ENCODE peak calls at places on chromosomes 4 and X, in eight cellular contexts. One of them, this sample, is unnamed.

GRCh38 chr4:115292320-115293092 is 179.1 kb upstream of the NDST4 start:
- DNase-seq in upper lobe of right lung: no peak
- DNase-seq in IMR-90: no peak
- DNase-seq in CD8-positive, alpha-beta memory T cell: no peak
- DNase-seq in effector memory CD4-positive, alpha-beta T cell: no peak
- DNase-seq in small intestine: no peak
- DNase-seq in transverse colon: no peak
- DNase-seq in breast epithelium: no peak
- DNase-seq in this sample: no peak

GRCh38 chr4:127244515-127244914 is 388.2 kb upstream of the INTU start:
- DNase-seq in upper lobe of right lung: no peak
- DNase-seq in IMR-90: no peak
- DNase-seq in CD8-positive, alpha-beta memory T cell: no peak
- DNase-seq in effector memory CD4-positive, alpha-beta T cell: no peak
- DNase-seq in small intestine: no peak
- DNase-seq in transverse colon: no peak
- DNase-seq in breast epithelium: no peak
- DNase-seq in this sample: no peak

GRCh38 chr4:181330654-181331595 is 912.3 kb upstream of the TENM3 start:
- DNase-seq in upper lobe of right lung: no peak
- DNase-seq in IMR-90: no peak
- DNase-seq in CD8-positive, alpha-beta memory T cell: no peak
- DNase-seq in effector memory CD4-positive, alpha-beta T cell: no peak
- DNase-seq in small intestine: no peak
- DNase-seq in transverse colon: no peak
- DNase-seq in breast epithelium: no peak
- DNase-seq in this sample: no peak

GRCh38 chrX:110146521-110146920 is 143.6 kb downstream of the TMEM164 start:
- DNase-seq in upper lobe of right lung: no peak
- DNase-seq in IMR-90: peak
- DNase-seq in CD8-positive, alpha-beta memory T cell: no peak
- DNase-seq in effector memory CD4-positive, alpha-beta T cell: peak
- DNase-seq in small intestine: peak
- DNase-seq in transverse colon: peak
- DNase-seq in breast epithelium: no peak
- DNase-seq in this sample: no peak

GRCh38 chrX:108468486-108468885 is 28.8 kb downstream of the COL4A5 start:
- DNase-seq in upper lobe of right lung: no peak
- DNase-seq in IMR-90: peak
- DNase-seq in CD8-positive, alpha-beta memory T cell: no peak
- DNase-seq in effector memory CD4-positive, alpha-beta T cell: no peak
- DNase-seq in small intestine: no peak
- DNase-seq in transverse colon: no peak
- DNase-seq in breast epithelium: no peak
- DNase-seq in this sample: no peak

GRCh38 chrX:47232803-47233332 is at the start of gene USP11:
- DNase-seq in upper lobe of right lung: peak
- DNase-seq in IMR-90: peak
- DNase-seq in CD8-positive, alpha-beta memory T cell: peak
- DNase-seq in effector memory CD4-positive, alpha-beta T cell: peak
- DNase-seq in small intestine: peak
- DNase-seq in transverse colon: peak
- DNase-seq in breast epithelium: peak
- DNase-seq in this sample: no peak

GRCh38 chrX:69028761-69029120 is 136.5 kb downstream of the PJA1 start:
- DNase-seq in upper lobe of right lung: no peak
- DNase-seq in IMR-90: no peak
- DNase-seq in CD8-positive, alpha-beta memory T cell: no peak
- DNase-seq in effector memory CD4-positive, alpha-beta T cell: no peak
- DNase-seq in small intestine: no peak
- DNase-seq in transverse colon: no peak
- DNase-seq in breast epithelium: no peak
- DNase-seq in this sample: no peak

GRCh38 chr4:3856604-3857204 is 90.5 kb downstream of the ADRA2C start:
- DNase-seq in upper lobe of right lung: no peak
- DNase-seq in IMR-90: no peak
- DNase-seq in CD8-positive, alpha-beta memory T cell: no peak
- DNase-seq in effector memory CD4-positive, alpha-beta T cell: no peak
- DNase-seq in small intestine: no peak
- DNase-seq in transverse colon: no peak
- DNase-seq in breast epithelium: no peak
- DNase-seq in this sample: no peak

GRCh38 chr4:2893772-2894171 is 50.1 kb downstream of the ADD1 start:
- DNase-seq in upper lobe of right lung: no peak
- DNase-seq in IMR-90: no peak
- DNase-seq in CD8-positive, alpha-beta memory T cell: no peak
- DNase-seq in effector memory CD4-positive, alpha-beta T cell: no peak
- DNase-seq in small intestine: no peak
- DNase-seq in transverse colon: no peak
- DNase-seq in breast epithelium: no peak
- DNase-seq in this sample: no peak

GRCh38 chr4:15504041-15504440 is 34.4 kb downstream of the CC2D2A start:
- DNase-seq in upper lobe of right lung: no peak
- DNase-seq in IMR-90: peak
- DNase-seq in CD8-positive, alpha-beta memory T cell: no peak
- DNase-seq in effector memory CD4-positive, alpha-beta T cell: no peak
- DNase-seq in small intestine: no peak
- DNase-seq in transverse colon: no peak
- DNase-seq in breast epithelium: no peak
- DNase-seq in this sample: no peak

GRCh38 chr4:140236649-140237160 is 82.7 kb upstream of the MAML3 start:
- DNase-seq in upper lobe of right lung: no peak
- DNase-seq in IMR-90: peak
- DNase-seq in CD8-positive, alpha-beta memory T cell: no peak
- DNase-seq in effector memory CD4-positive, alpha-beta T cell: no peak
- DNase-seq in small intestine: no peak
- DNase-seq in transverse colon: no peak
- DNase-seq in breast epithelium: no peak
- DNase-seq in this sample: no peak

GRCh38 chr4:46277165-46277951 is 112.6 kb downstream of the GABRA2 start:
- DNase-seq in upper lobe of right lung: no peak
- DNase-seq in IMR-90: no peak
- DNase-seq in CD8-positive, alpha-beta memory T cell: no peak
- DNase-seq in effector memory CD4-positive, alpha-beta T cell: no peak
- DNase-seq in small intestine: no peak
- DNase-seq in transverse colon: no peak
- DNase-seq in breast epithelium: no peak
- DNase-seq in this sample: no peak

GRCh38 chr4:52142816-52143215 is 91.7 kb downstream of the SPATA18 start:
- DNase-seq in upper lobe of right lung: no peak
- DNase-seq in IMR-90: no peak
- DNase-seq in CD8-positive, alpha-beta memory T cell: no peak
- DNase-seq in effector memory CD4-positive, alpha-beta T cell: no peak
- DNase-seq in small intestine: no peak
- DNase-seq in transverse colon: no peak
- DNase-seq in breast epithelium: no peak
- DNase-seq in this sample: no peak

GRCh38 chr4:80788798-80789197 is 241.7 kb upstream of the BMP3 start:
- DNase-seq in upper lobe of right lung: no peak
- DNase-seq in IMR-90: peak
- DNase-seq in CD8-positive, alpha-beta memory T cell: no peak
- DNase-seq in effector memory CD4-positive, alpha-beta T cell: no peak
- DNase-seq in small intestine: peak
- DNase-seq in transverse colon: no peak
- DNase-seq in breast epithelium: no peak
- DNase-seq in this sample: no peak

GRCh38 chr4:94577136-94577535 is 125.4 kb downstream of the PDLIM5 start:
- DNase-seq in upper lobe of right lung: no peak
- DNase-seq in IMR-90: peak
- DNase-seq in CD8-positive, alpha-beta memory T cell: no peak
- DNase-seq in effector memory CD4-positive, alpha-beta T cell: no peak
- DNase-seq in small intestine: no peak
- DNase-seq in transverse colon: peak
- DNase-seq in breast epithelium: peak
- DNase-seq in this sample: no peak

GRCh38 chrX:79270401-79270800 is 96.7 kb downstream of the ITM2A start:
- DNase-seq in upper lobe of right lung: no peak
- DNase-seq in IMR-90: no peak
- DNase-seq in CD8-positive, alpha-beta memory T cell: peak
- DNase-seq in effector memory CD4-positive, alpha-beta T cell: peak
- DNase-seq in small intestine: peak
- DNase-seq in transverse colon: peak
- DNase-seq in breast epithelium: no peak
- DNase-seq in this sample: no peak

GRCh38 chr4:65538571-65538970 is 131.7 kb downstream of the EPHA5 start:
- DNase-seq in upper lobe of right lung: no peak
- DNase-seq in IMR-90: peak
- DNase-seq in CD8-positive, alpha-beta memory T cell: no peak
- DNase-seq in effector memory CD4-positive, alpha-beta T cell: no peak
- DNase-seq in small intestine: no peak
- DNase-seq in transverse colon: no peak
- DNase-seq in breast epithelium: no peak
- DNase-seq in this sample: no peak
- H3K27ac ChIP-seq in upper lobe of right lung: no peak
- H3K27ac ChIP-seq in IMR-90: no peak
- H3K27ac ChIP-seq in CD8-positive, alpha-beta memory T cell: no peak
- H3K27ac ChIP-seq in effector memory CD4-positive, alpha-beta T cell: no peak
- H3K27ac ChIP-seq in small intestine: no peak
- H3K27ac ChIP-seq in transverse colon: no peak
- H3K27ac ChIP-seq in breast epithelium: no peak
- H3K27ac ChIP-seq in this sample: no peak

DNA sequence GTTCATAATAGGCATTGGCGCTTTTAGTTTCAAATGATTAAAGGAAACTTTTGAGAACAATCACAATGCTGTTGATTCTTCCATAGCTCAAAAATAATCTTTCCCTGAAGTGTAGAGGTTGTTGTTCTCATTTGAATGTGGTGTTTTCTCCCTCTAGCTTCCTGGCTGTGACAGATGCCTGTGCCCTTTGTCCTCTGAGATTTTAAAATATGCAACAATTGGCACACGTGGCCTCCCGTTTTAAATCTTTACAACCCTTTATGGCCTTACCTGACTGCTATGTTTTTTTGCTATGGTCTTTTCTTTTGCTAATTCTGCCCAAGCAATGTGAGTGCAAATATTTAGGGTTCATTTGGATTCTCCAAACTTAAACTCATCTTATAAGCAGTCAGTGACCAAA is 22.9 kb upstream of the CASK start:
- DNase-seq in upper lobe of right lung: no peak
- DNase-seq in IMR-90: no peak
- DNase-seq in CD8-positive, alpha-beta memory T cell: no peak
- DNase-seq in effector memory CD4-positive, alpha-beta T cell: no peak
- DNase-seq in small intestine: peak
- DNase-seq in transverse colon: peak
- DNase-seq in breast epithelium: no peak
- DNase-seq in this sample: no peak
- H3K27ac ChIP-seq in upper lobe of right lung: no peak
- H3K27ac ChIP-seq in IMR-90: no peak
- H3K27ac ChIP-seq in CD8-positive, alpha-beta memory T cell: no peak
- H3K27ac ChIP-seq in effector memory CD4-positive, alpha-beta T cell: no peak
- H3K27ac ChIP-seq in small intestine: no peak
- H3K27ac ChIP-seq in transverse colon: peak
- H3K27ac ChIP-seq in breast epithelium: no peak
- H3K27ac ChIP-seq in this sample: no peak

GRCh38 chr4:148814030-148814429 is 371.8 kb upstream of the NR3C2 start:
- DNase-seq in upper lobe of right lung: no peak
- DNase-seq in IMR-90: no peak
- DNase-seq in CD8-positive, alpha-beta memory T cell: no peak
- DNase-seq in effector memory CD4-positive, alpha-beta T cell: no peak
- DNase-seq in small intestine: peak
- DNase-seq in transverse colon: no peak
- DNase-seq in breast epithelium: peak
- DNase-seq in this sample: peak

GRCh38 chr4:148808416-148808815 is 366.2 kb upstream of the NR3C2 start:
- DNase-seq in upper lobe of right lung: no peak
- DNase-seq in IMR-90: peak
- DNase-seq in CD8-positive, alpha-beta memory T cell: no peak
- DNase-seq in effector memory CD4-positive, alpha-beta T cell: no peak
- DNase-seq in small intestine: no peak
- DNase-seq in transverse colon: no peak
- DNase-seq in breast epithelium: no peak
- DNase-seq in this sample: no peak

GRCh38 chr4:148813289-148813688 is 371.1 kb upstream of the NR3C2 start:
- DNase-seq in upper lobe of right lung: no peak
- DNase-seq in IMR-90: no peak
- DNase-seq in CD8-positive, alpha-beta memory T cell: no peak
- DNase-seq in effector memory CD4-positive, alpha-beta T cell: no peak
- DNase-seq in small intestine: no peak
- DNase-seq in transverse colon: no peak
- DNase-seq in breast epithelium: no peak
- DNase-seq in this sample: no peak

DNA sequence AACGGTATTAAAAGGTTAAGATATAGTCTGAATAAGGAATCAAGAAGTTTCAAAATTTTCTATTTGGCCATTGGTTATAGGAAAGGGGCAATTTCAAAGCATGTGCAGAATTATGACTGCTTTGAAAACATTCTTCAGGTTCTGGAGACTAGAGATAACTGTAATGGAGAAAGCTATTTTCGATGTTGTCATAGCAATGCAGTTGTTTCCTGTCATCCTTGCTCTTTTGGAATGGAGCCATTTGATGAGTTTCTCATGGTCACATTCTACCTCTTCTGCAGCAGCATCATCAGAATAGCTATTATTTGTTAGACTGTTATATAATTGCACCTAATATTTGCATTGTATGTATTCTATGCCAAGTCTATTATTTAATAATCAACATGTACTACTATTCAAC is 368.2 kb upstream of the NR3C2 start:
- DNase-seq in upper lobe of right lung: no peak
- DNase-seq in IMR-90: no peak
- DNase-seq in CD8-positive, alpha-beta memory T cell: no peak
- DNase-seq in effector memory CD4-positive, alpha-beta T cell: no peak
- DNase-seq in small intestine: no peak
- DNase-seq in transverse colon: no peak
- DNase-seq in breast epithelium: no peak
- DNase-seq in this sample: no peak
- H3K27ac ChIP-seq in upper lobe of right lung: no peak
- H3K27ac ChIP-seq in IMR-90: no peak
- H3K27ac ChIP-seq in CD8-positive, alpha-beta memory T cell: no peak
- H3K27ac ChIP-seq in effector memory CD4-positive, alpha-beta T cell: no peak
- H3K27ac ChIP-seq in small intestine: no peak
- H3K27ac ChIP-seq in transverse colon: no peak
- H3K27ac ChIP-seq in breast epithelium: no peak
- H3K27ac ChIP-seq in this sample: no peak

DNA sequence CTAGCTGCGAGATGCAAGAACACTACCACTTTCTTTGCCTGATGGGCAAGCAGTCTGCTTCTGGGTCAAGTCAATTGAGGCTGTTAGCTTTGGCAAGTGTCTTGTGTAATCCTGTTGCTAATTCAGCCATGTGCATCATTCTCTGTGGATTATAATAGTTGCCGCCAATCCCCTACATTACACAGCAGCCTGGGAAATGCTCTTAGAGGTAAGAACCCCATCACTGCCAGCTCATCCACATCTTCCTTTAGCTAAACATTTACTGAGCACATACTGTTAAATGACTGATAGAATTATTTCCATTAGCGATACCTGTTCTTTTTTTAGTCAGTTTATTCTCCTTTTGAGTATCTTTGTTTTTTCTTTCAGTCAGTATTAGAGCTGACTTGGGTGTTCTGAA is 116.2 kb downstream of the CBR4 start:
- DNase-seq in upper lobe of right lung: no peak
- DNase-seq in IMR-90: no peak
- DNase-seq in CD8-positive, alpha-beta memory T cell: no peak
- DNase-seq in effector memory CD4-positive, alpha-beta T cell: no peak
- DNase-seq in small intestine: no peak
- DNase-seq in transverse colon: no peak
- DNase-seq in breast epithelium: no peak
- DNase-seq in this sample: no peak
- H3K27ac ChIP-seq in upper lobe of right lung: no peak
- H3K27ac ChIP-seq in IMR-90: no peak
- H3K27ac ChIP-seq in CD8-positive, alpha-beta memory T cell: no peak
- H3K27ac ChIP-seq in effector memory CD4-positive, alpha-beta T cell: no peak
- H3K27ac ChIP-seq in small intestine: no peak
- H3K27ac ChIP-seq in transverse colon: no peak
- H3K27ac ChIP-seq in breast epithelium: no peak
- H3K27ac ChIP-seq in this sample: no peak

GRCh38 chrX:48697182-48697727 is 721 bp downstream of the SUV39H1 start:
- DNase-seq in upper lobe of right lung: no peak
- DNase-seq in IMR-90: no peak
- DNase-seq in CD8-positive, alpha-beta memory T cell: no peak
- DNase-seq in effector memory CD4-positive, alpha-beta T cell: no peak
- DNase-seq in small intestine: no peak
- DNase-seq in transverse colon: no peak
- DNase-seq in breast epithelium: no peak
- DNase-seq in this sample: no peak
- H3K27ac ChIP-seq in upper lobe of right lung: peak
- H3K27ac ChIP-seq in IMR-90: peak
- H3K27ac ChIP-seq in CD8-positive, alpha-beta memory T cell: peak
- H3K27ac ChIP-seq in effector memory CD4-positive, alpha-beta T cell: peak
- H3K27ac ChIP-seq in small intestine: peak
- H3K27ac ChIP-seq in transverse colon: peak
- H3K27ac ChIP-seq in breast epithelium: peak
- H3K27ac ChIP-seq in this sample: no peak